ENCODE peak calls at places on chromosomes 2 and 18, in seven cellular contexts. S, L, Q, A, I, V and W are unnamed samples.

GRCh38 chr2:215826838-215827441 is 186.4 kb downstream of the MREG start:
- DNase-seq in S (no peak), L (no peak), Q (no peak), A (peak), I (no peak), V (no peak), W (no peak)

GRCh38 chr2:218276986-218277755 is 6.9 kb downstream of the PNKD start:
- DNase-seq in S (no peak), L (no peak), Q (no peak), A (no peak), I (no peak), V (no peak), W (no peak)

GRCh38 chr2:54207666-54208195 is 48.3 kb downstream of the TSPYL6 start:
- DNase-seq in S (no peak), L (peak), Q (no peak), A (peak), I (no peak), V (no peak), W (no peak)

GRCh38 chr18:10029711-10030110 is 115.9 kb downstream of the VAPA start:
- DNase-seq in S (no peak), L (no peak), Q (no peak), A (no peak), I (no peak), V (no peak), W (no peak)

GRCh38 chr2:179981085-179981484 is 26.0 kb downstream of the CWC22 start:
- DNase-seq in S (no peak), L (peak), Q (no peak), A (peak), I (no peak), V (no peak), W (no peak)

GRCh38 chr2:181857471-181857870 is 34.1 kb upstream of the ITPRID2 start:
- DNase-seq in S (no peak), L (peak), Q (no peak), A (peak), I (no peak), V (no peak), W (no peak)

GRCh38 chr2:100703213-100703612 is 116.7 kb upstream of the NPAS2 start:
- DNase-seq in S (no peak), L (no peak), Q (no peak), A (no peak), I (no peak), V (no peak), W (no peak)

GRCh38 chr2:19505199-19506136 is 147.0 kb upstream of the OSR1 start:
- DNase-seq in S (no peak), L (no peak), Q (no peak), A (no peak), I (no peak), V (no peak), W (no peak)

GRCh38 chr2:11753886-11754704 is 7.7 kb downstream of the LPIN1 start:
- DNase-seq in S (no peak), L (peak), Q (no peak), A (peak), I (no peak), V (peak), W (peak)

GRCh38 chr2:170928036-170928823 is 823 bp upstream of the GORASP2 start:
- DNase-seq in S (no peak), L (no peak), Q (no peak), A (peak), I (no peak), V (no peak), W (no peak)

GRCh38 chr2:178194600-178195389 is 483 bp downstream of the OSBPL6 start:
- DNase-seq in S (peak), L (peak), Q (peak), A (peak), I (peak), V (peak), W (peak)

GRCh38 chr2:111898703-111899514 is 502 bp downstream of the MERTK start:
- DNase-seq in S (peak), L (no peak), Q (peak), A (peak), I (no peak), V (peak), W (peak)

GRCh38 chr2:1140389-1141003 is 189.8 kb downstream of the SNTG2 start:
- DNase-seq in S (no peak), L (no peak), Q (no peak), A (no peak), I (no peak), V (peak), W (peak)

GRCh38 chr2:119826370-119826961 is 66.7 kb downstream of the PTPN4 start:
- DNase-seq in S (no peak), L (peak), Q (no peak), A (no peak), I (no peak), V (no peak), W (peak)

GRCh38 chr2:226185613-226186211 is 613.9 kb downstream of the IRS1 start:
- DNase-seq in S (no peak), L (peak), Q (no peak), A (peak), I (no peak), V (no peak), W (no peak)

GRCh38 chr2:201118957-201119848 is 3.2 kb downstream of the CFLAR start:
- DNase-seq in S (no peak), L (no peak), Q (no peak), A (peak), I (no peak), V (no peak), W (no peak)

GRCh38 chr2:229431331-229431954 is 160.4 kb upstream of the PID1 start:
- DNase-seq in S (no peak), L (no peak), Q (no peak), A (peak), I (no peak), V (no peak), W (no peak)

GRCh38 chr2:30235008-30235655 is 3.8 kb downstream of the LBH start:
- DNase-seq in S (peak), L (peak), Q (no peak), A (peak), I (no peak), V (no peak), W (no peak)

GRCh38 chr2:239675856-239676715 is 275.3 kb upstream of the HDAC4 start:
- DNase-seq in S (no peak), L (no peak), Q (no peak), A (no peak), I (no peak), V (no peak), W (no peak)

GRCh38 chr2:86633094-86633740 is 9.6 kb upstream of the RNF103 start:
- DNase-seq in S (no peak), L (no peak), Q (peak), A (no peak), I (no peak), V (no peak), W (no peak)

GRCh38 chr2:240593026-240593702 is 6.6 kb downstream of the CAPN10 start:
- DNase-seq in S (peak), L (no peak), Q (peak), A (no peak), I (no peak), V (no peak), W (no peak)

GRCh38 chr2:211416373-211416772 is 860.0 kb downstream of the CPS1 start:
- DNase-seq in S (no peak), L (no peak), Q (no peak), A (no peak), I (no peak), V (no peak), W (no peak)

GRCh38 chr2:207766697-207767460 is 2.8 kb downstream of the FZD5 start:
- DNase-seq in S (no peak), L (no peak), Q (no peak), A (peak), I (no peak), V (peak), W (no peak)

GRCh38 chr2:10048501-10049171 is 5.3 kb downstream of the KLF11 start:
- DNase-seq in S (no peak), L (peak), Q (peak), A (peak), I (no peak), V (no peak), W (peak)

GRCh38 chr2:47076586-47077441 is 78.3 kb downstream of the STPG4 start:
- DNase-seq in S (no peak), L (peak), Q (no peak), A (peak), I (peak), V (no peak), W (no peak)

GRCh38 chr18:24869285-24869684 is 408.8 kb downstream of the HRH4 start:
- DNase-seq in S (no peak), L (no peak), Q (no peak), A (no peak), I (no peak), V (no peak), W (no peak)

GRCh38 chr2:181146171-181146570 is 165.8 kb downstream of the UBE2E3 start:
- DNase-seq in S (no peak), L (no peak), Q (no peak), A (no peak), I (no peak), V (no peak), W (no peak)

GRCh38 chr18:50399582-50399981 is 24.7 kb downstream of the SKA1 start:
- DNase-seq in S (no peak), L (no peak), Q (no peak), A (no peak), I (no peak), V (no peak), W (no peak)

GRCh38 chr2:150697596-150697995 is 210.1 kb upstream of the RND3 start:
- DNase-seq in S (no peak), L (no peak), Q (no peak), A (no peak), I (no peak), V (no peak), W (no peak)

GRCh38 chr2:107412209-107412904 is 414.3 kb upstream of the RGPD4 start:
- DNase-seq in S (no peak), L (peak), Q (no peak), A (peak), I (no peak), V (no peak), W (no peak)

GRCh38 chr18:24734058-24734457 is 273.6 kb downstream of the HRH4 start:
- DNase-seq in S (no peak), L (no peak), Q (no peak), A (no peak), I (peak), V (no peak), W (no peak)

GRCh38 chr2:206442516-206442853 is 847 bp upstream of the ADAM23 start:
- DNase-seq in S (no peak), L (no peak), Q (no peak), A (no peak), I (no peak), V (no peak), W (no peak)
- H3K4me3 ChIP-seq in S (no peak), L (peak), Q (peak), A (peak), I (no peak), V (peak), W (peak)

DNA sequence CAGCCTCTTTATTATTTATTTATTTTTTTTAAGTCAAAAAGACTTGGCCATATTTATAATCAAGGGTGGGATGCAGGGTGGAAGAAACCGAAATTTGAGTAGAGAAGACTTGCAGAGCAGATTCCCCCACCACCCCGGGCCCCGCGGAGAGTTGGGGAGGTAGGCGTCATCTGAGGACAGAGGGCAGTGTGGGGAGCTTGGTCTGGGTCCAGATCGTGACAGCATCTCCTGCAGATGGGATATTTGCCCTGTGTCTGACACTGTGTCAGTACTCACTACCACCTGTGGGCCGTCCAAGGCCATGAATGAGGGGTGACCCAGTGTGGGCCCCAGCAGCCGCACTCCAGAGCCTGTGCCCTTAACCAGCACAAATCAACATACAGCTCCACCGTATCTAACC is 10.5 kb upstream of the PRELID3A start:
- DNase-seq in S (peak), L (no peak), Q (no peak), A (no peak), I (no peak), V (no peak), W (no peak)
- H3K4me3 ChIP-seq in S (no peak), L (no peak), Q (no peak), A (no peak), I (no peak), V (no peak), W (no peak)

GRCh38 chr2:169069341-169069740 is at the start of gene DHRS9:
- DNase-seq in S (no peak), L (peak), Q (no peak), A (peak), I (no peak), V (no peak), W (no peak)

GRCh38 chr2:169066817-169067356 is 2.5 kb upstream of the DHRS9 start:
- DNase-seq in S (no peak), L (no peak), Q (no peak), A (no peak), I (no peak), V (no peak), W (no peak)

GRCh38 chr2:169072163-169072925 is 3.0 kb downstream of the DHRS9 start:
- DNase-seq in S (no peak), L (no peak), Q (no peak), A (no peak), I (no peak), V (no peak), W (no peak)

GRCh38 chr2:169071455-169071854 is 2.1 kb downstream of the DHRS9 start:
- DNase-seq in S (no peak), L (no peak), Q (no peak), A (no peak), I (no peak), V (no peak), W (no peak)

DNA sequence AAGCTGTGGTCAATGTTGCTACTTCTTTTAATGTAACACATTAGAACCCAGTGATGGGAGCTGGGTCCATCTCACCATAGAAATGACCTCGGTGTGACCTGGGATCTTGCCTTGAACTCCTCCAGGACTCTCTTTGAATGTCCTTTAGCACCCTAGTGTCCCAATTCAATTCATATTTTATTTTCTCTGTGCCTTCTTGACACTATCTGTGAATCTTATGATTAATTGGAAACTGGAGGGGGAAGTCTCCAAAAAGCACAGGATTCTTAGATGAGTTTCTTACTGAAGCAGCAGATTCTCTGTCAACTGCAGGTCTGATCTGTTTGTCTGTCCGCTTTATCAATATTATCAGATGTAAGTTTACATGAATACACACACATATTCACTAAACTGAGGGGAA is 455 bp downstream of the DHRS9 start:
- DNase-seq in S (no peak), L (no peak), Q (no peak), A (no peak), I (no peak), V (no peak), W (no peak)
- H3K4me3 ChIP-seq in S (no peak), L (no peak), Q (no peak), A (no peak), I (no peak), V (no peak), W (no peak)

GRCh38 chr18:814300-815084 is 2.5 kb upstream of the YES1 start:
- DNase-seq in S (no peak), L (no peak), Q (no peak), A (no peak), I (no peak), V (no peak), W (no peak)

GRCh38 chr18:812123-812672 is at the start of gene YES1:
- DNase-seq in S (peak), L (peak), Q (peak), A (peak), I (peak), V (peak), W (peak)

GRCh38 chr18:812673-813404 is 797 bp upstream of the YES1 start:
- DNase-seq in S (peak), L (peak), Q (peak), A (peak), I (peak), V (no peak), W (no peak)

GRCh38 chr18:815353-815752 is 3.3 kb upstream of the YES1 start:
- DNase-seq in S (no peak), L (no peak), Q (no peak), A (no peak), I (no peak), V (no peak), W (no peak)

GRCh38 chr18:813405-814071 is 1.5 kb upstream of the YES1 start:
- DNase-seq in S (no peak), L (no peak), Q (no peak), A (no peak), I (no peak), V (no peak), W (no peak)
- H3K4me3 ChIP-seq in S (no peak), L (no peak), Q (peak), A (peak), I (no peak), V (no peak), W (no peak)

GRCh38 chr2:75199428-75200011 is at the start of gene TACR1:
- DNase-seq in S (peak), L (peak), Q (peak), A (peak), I (peak), V (peak), W (peak)
- H3K4me3 ChIP-seq in S (peak), L (peak), Q (peak), A (peak), I (no peak), V (peak), W (no peak)